ENCODE peak calls at places on chromosomes 7 and 10, in five cellular contexts. F, Q, C, G and P are unnamed samples.

GRCh38 chr10:114526112-114526496 is 121.8 kb upstream of the AFAP1L2 start:
- DNase-seq in G (no peak), Q (peak), C (no peak), F (no peak), P (no peak)

GRCh38 chr7:137269240-137269639 is 74.3 kb downstream of the PTN start:
- DNase-seq in Q (no peak), G (no peak), C (no peak), F (no peak), P (no peak)

GRCh38 chr10:31866118-31866670 is 62.4 kb downstream of the ARHGAP12 start:
- DNase-seq in Q (peak), G (no peak), C (no peak), F (no peak), P (no peak)

GRCh38 chr10:104706886-104707285 is 65.8 kb downstream of the SORCS3 start:
- DNase-seq in C (no peak), F (no peak), Q (no peak), G (no peak), P (no peak)

GRCh38 chr7:55021053-55021452 is 2.2 kb downstream of the EGFR start:
- DNase-seq in G (no peak), C (no peak), Q (no peak), F (no peak), P (no peak)

GRCh38 chr7:155509725-155510551 is 36.4 kb downstream of the CNPY1 start:
- DNase-seq in F (no peak), C (no peak), G (no peak), Q (no peak), P (no peak)

GRCh38 chr10:101495324-101495925 is 92.6 kb downstream of the POLL start:
- DNase-seq in G (no peak), C (no peak), Q (peak), F (peak), P (peak)

GRCh38 chr7:130065500-130066152 is 4.7 kb upstream of the KLHDC10 start:
- DNase-seq in F (peak), Q (no peak), C (peak), G (no peak), P (no peak)

GRCh38 chr10:123965973-123966895 is 74.6 kb upstream of the CPXM2 start:
- DNase-seq in C (no peak), F (no peak), Q (no peak), G (no peak), P (no peak)

GRCh38 chr10:63627881-63628296 is 106.7 kb downstream of the REEP3 start:
- DNase-seq in C (no peak), F (no peak), G (no peak), Q (no peak), P (no peak)

GRCh38 chr7:104627516-104627915 is 299.1 kb downstream of the LHFPL3 start:
- DNase-seq in G (no peak), Q (peak), F (peak), C (no peak), P (peak)

GRCh38 chr10:95837783-95838182 is 70.0 kb upstream of the CC2D2B start:
- DNase-seq in C (no peak), Q (peak), G (no peak), F (no peak), P (no peak)

GRCh38 chr7:64630496-64630895 is 35.4 kb upstream of the ZNF107 start:
- DNase-seq in G (no peak), Q (peak), C (no peak), F (peak), P (peak)

GRCh38 chr10:132650611-132651250 is 113.1 kb downstream of the INPP5A start:
- DNase-seq in F (no peak), Q (no peak), C (no peak), G (no peak), P (no peak)

GRCh38 chr7:43083091-43083490 is 29.4 kb upstream of the HECW1 start:
- DNase-seq in F (no peak), C (no peak), G (no peak), Q (no peak), P (no peak)

GRCh38 chr10:33155720-33156638 is 178.5 kb downstream of the NRP1 start:
- DNase-seq in G (no peak), F (peak), C (no peak), Q (peak), P (peak)

GRCh38 chr7:3436746-3437145 is 135.7 kb downstream of the SDK1 start:
- DNase-seq in C (no peak), Q (no peak), F (peak), G (no peak), P (no peak)

GRCh38 chr10:26438534-26439269 is 561 bp downstream of the APBB1IP start:
- DNase-seq in F (no peak), G (no peak), Q (peak), C (peak), P (no peak)

GRCh38 chr10:71978476-71978875 is 14.3 kb downstream of the CHST3 start:
- DNase-seq in C (no peak), G (peak), Q (no peak), F (no peak), P (no peak)

GRCh38 chr10:110865184-110865803 is 6.4 kb upstream of the PDCD4 start:
- DNase-seq in G (no peak), C (no peak), F (peak), Q (no peak), P (peak)

GRCh38 chr7:4073052-4073451 is 609.0 kb upstream of the FOXK1 start:
- DNase-seq in G (peak), C (no peak), F (no peak), Q (no peak), P (no peak)

GRCh38 chr7:139231513-139232376 is 708 bp downstream of the UBN2 start:
- DNase-seq in G (peak), Q (peak), C (peak), F (peak), P (peak)

GRCh38 chr7:92375013-92375412 is 72.3 kb upstream of the GATAD1 start:
- DNase-seq in F (peak), Q (no peak), C (no peak), G (no peak), P (no peak)

GRCh38 chr10:116612107-116612506 is 8.6 kb upstream of the PNLIPRP2 start:
- DNase-seq in Q (no peak), G (no peak), C (no peak), F (no peak), P (no peak)

GRCh38 chr7:87599336-87599735 is 1.3 kb downstream of the ABCB1 start:
- DNase-seq in F (no peak), Q (peak), C (peak), G (peak), P (no peak)

GRCh38 chr10:16314259-16314658 is 122.6 kb upstream of the PTER start:
- DNase-seq in Q (peak), G (no peak), C (no peak), F (no peak), P (no peak)

GRCh38 chr7:44386139-44386913 is 60.9 kb upstream of the CAMK2B start:
- DNase-seq in Q (no peak), G (peak), F (peak), C (no peak), P (no peak)

GRCh38 chr7:47600199-47601118 is 18.5 kb upstream of the TNS3 start:
- DNase-seq in Q (peak), G (peak), F (peak), C (no peak), P (peak)

GRCh38 chr7:47597379-47597778 is 15.5 kb upstream of the TNS3 start:
- DNase-seq in F (no peak), C (no peak), Q (no peak), G (no peak), P (no peak)

GRCh38 chr7:47601119-47601880 is 19.4 kb upstream of the TNS3 start:
- DNase-seq in Q (peak), F (peak), G (no peak), C (no peak), P (peak)

GRCh38 chr7:47594406-47594805 is 12.5 kb upstream of the TNS3 start:
- DNase-seq in F (no peak), Q (no peak), G (no peak), C (no peak), P (no peak)

GRCh38 chr7:47596502-47597202 is 14.7 kb upstream of the TNS3 start:
- DNase-seq in G (peak), Q (peak), C (peak), F (peak), P (no peak)
- TF ChIP-seq CTCF in G (no peak), Q (no peak), C (no peak), F (no peak), P (peak)

GRCh38 chr7:69781412-69781846 is 183.2 kb downstream of the AUTS2 start:
- DNase-seq in Q (no peak), G (no peak), F (peak), C (no peak), P (no peak)

GRCh38 chr7:69780377-69780776 is 182.1 kb downstream of the AUTS2 start:
- DNase-seq in F (no peak), Q (no peak), G (no peak), C (no peak), P (no peak)

GRCh38 chr7:69787736-69788431 is 189.6 kb downstream of the AUTS2 start:
- DNase-seq in G (no peak), Q (no peak), C (no peak), F (no peak), P (no peak)

GRCh38 chr7:69786707-69787395 is 188.6 kb downstream of the AUTS2 start:
- DNase-seq in C (no peak), F (no peak), Q (no peak), G (no peak), P (no peak)

GRCh38 chr7:69782917-69783684 is 184.8 kb downstream of the AUTS2 start:
- DNase-seq in F (peak), Q (no peak), C (no peak), G (no peak), P (no peak)
- TF ChIP-seq CTCF in F (no peak), Q (peak), C (no peak), G (no peak), P (no peak)

GRCh38 chr10:69696073-69696731 is 66.2 kb downstream of the FAM241B start:
- DNase-seq in G (no peak), F (peak), C (no peak), Q (no peak), P (peak)
- TF ChIP-seq CTCF in G (no peak), F (peak), C (peak), Q (no peak), P (peak)

GRCh38 chr10:5014936-5015335 is 11.3 kb upstream of the AKR1C2 start:
- DNase-seq in Q (peak), G (no peak), C (no peak), F (peak), P (peak)
- TF ChIP-seq CTCF in Q (no peak), G (no peak), C (peak), F (peak), P (no peak)